ENCODE peak calls at places on chromosome 5, in seven cellular contexts. V, O, N, H, J, E and Z are unnamed samples.

GRCh38 chr5:97365918-97366317 is 182.9 kb upstream of the RIOK2 start:
- DNase-seq in V (no peak), O (no peak), N (no peak), H (no peak), J (no peak), E (no peak), Z (no peak)

GRCh38 chr5:579746-580366 is 32.3 kb upstream of the CEP72 start:
- DNase-seq in V (no peak), O (no peak), N (no peak), H (peak; percentile 49), J (no peak), E (no peak), Z (no peak)

GRCh38 chr5:51465165-51465564 is 81.9 kb downstream of the ISL1 start:
- DNase-seq in V (no peak), O (no peak), N (no peak), H (no peak), J (no peak), E (no peak), Z (peak; percentile 9)

GRCh38 chr5:9209846-9210547 is 335.9 kb downstream of the SEMA5A start:
- DNase-seq in V (no peak), O (no peak), N (no peak), H (no peak), J (no peak), E (no peak), Z (no peak)

GRCh38 chr5:126973193-126973592 is 57.2 kb downstream of the MARCHF3 start:
- DNase-seq in V (no peak), O (no peak), N (no peak), H (no peak), J (no peak), E (no peak), Z (no peak)

GRCh38 chr5:58241383-58241782 is 218.5 kb downstream of the PLK2 start:
- DNase-seq in V (no peak), O (no peak), N (no peak), H (no peak), J (peak; percentile 67), E (no peak), Z (no peak)

GRCh38 chr5:84724683-84725082 is 340.0 kb upstream of the EDIL3 start:
- DNase-seq in V (no peak), O (no peak), N (no peak), H (no peak), J (peak; percentile 28), E (no peak), Z (no peak)

GRCh38 chr5:150457112-150457511 is 7.6 kb upstream of the RPS14 start:
- DNase-seq in V (no peak), O (no peak), N (peak; percentile 74), H (no peak), J (no peak), E (no peak), Z (no peak)

GRCh38 chr5:58972301-58972700 is 389.4 kb downstream of the RAB3C start:
- DNase-seq in V (no peak), O (no peak), N (no peak), H (no peak), J (no peak), E (no peak), Z (no peak)

GRCh38 chr5:125198270-125198974 is 452.0 kb upstream of the ZNF608 start:
- DNase-seq in V (peak; percentile 32), O (peak; percentile 96), N (no peak), H (no peak), J (peak; percentile 19), E (no peak), Z (peak; percentile 57)

GRCh38 chr5:159456722-159457462 is 126.6 kb upstream of the IL12B start:
- DNase-seq in V (no peak), O (no peak), N (no peak), H (no peak), J (peak; percentile 89), E (no peak), Z (no peak)

GRCh38 chr5:136374003-136374402 is 8.7 kb upstream of the TRPC7 start:
- DNase-seq in V (no peak), O (no peak), N (no peak), H (no peak), J (peak; percentile 71), E (no peak), Z (no peak)

GRCh38 chr5:109779036-109779735 is 89.5 kb downstream of the MAN2A1 start:
- DNase-seq in V (no peak), O (no peak), N (no peak), H (no peak), J (no peak), E (no peak), Z (no peak)

GRCh38 chr5:78016831-78017529 is 240.8 kb upstream of the TBCA start:
- DNase-seq in V (no peak), O (no peak), N (no peak), H (no peak), J (no peak), E (no peak), Z (no peak)

GRCh38 chr5:125835293-125836172 is 587.7 kb upstream of the GRAMD2B start:
- DNase-seq in V (peak; percentile 3), O (no peak), N (no peak), H (no peak), J (no peak), E (no peak), Z (peak; percentile 49)

GRCh38 chr5:151805414-151806225 is 33.9 kb downstream of the G3BP1 start:
- DNase-seq in V (no peak), O (no peak), N (no peak), H (no peak), J (no peak), E (no peak), Z (no peak)

GRCh38 chr5:98095072-98095471 is 678.4 kb upstream of the RGMB start:
- DNase-seq in V (no peak), O (no peak), N (no peak), H (no peak), J (no peak), E (no peak), Z (no peak)

GRCh38 chr5:137086289-137086838 is 412.8 kb downstream of the SPOCK1 start:
- DNase-seq in V (no peak), O (no peak), N (no peak), H (no peak), J (no peak), E (no peak), Z (no peak)

GRCh38 chr5:133830281-133830680 is 138.1 kb downstream of the C5orf15 start:
- DNase-seq in V (no peak), O (no peak), N (no peak), H (no peak), J (no peak), E (no peak), Z (no peak)

GRCh38 chr5:172690258-172691075 is 49.4 kb downstream of the NEURL1B start:
- DNase-seq in V (no peak), O (no peak), N (no peak), H (no peak), J (no peak), E (no peak), Z (no peak)

GRCh38 chr5:167754501-167754941 is 536.9 kb upstream of the WWC1 start:
- DNase-seq in V (no peak), O (no peak), N (no peak), H (no peak), J (peak; percentile 87), E (no peak), Z (no peak)

GRCh38 chr5:168477060-168477459 is 9.2 kb upstream of the RARS1 start:
- DNase-seq in V (no peak), O (no peak), N (no peak), H (no peak), J (peak; percentile 76), E (no peak), Z (no peak)

GRCh38 chr5:96146675-96147074 is 185.0 kb upstream of the ELL2 start:
- DNase-seq in V (no peak), O (peak; percentile 15), N (peak; percentile 61), H (no peak), J (peak; percentile 19), E (no peak), Z (no peak)

GRCh38 chr5:172453986-172454354 is 355 bp downstream of the SH3PXD2B start:
- DNase-seq in V (no peak), O (no peak), N (no peak), H (no peak), J (no peak), E (no peak), Z (peak; percentile 65)

GRCh38 chr5:142619815-142620214 is 66.1 kb downstream of the FGF1 start:
- DNase-seq in V (no peak), O (no peak), N (no peak), H (no peak), J (no peak), E (no peak), Z (no peak)

GRCh38 chr5:126198509-126198908 is 224.7 kb upstream of the GRAMD2B start:
- DNase-seq in V (no peak), O (no peak), N (no peak), H (no peak), J (no peak), E (no peak), Z (no peak)

GRCh38 chr5:167511-167910 is 23.8 kb upstream of the LRRC14B start:
- DNase-seq in V (no peak), O (no peak), N (no peak), H (peak; percentile 83), J (no peak), E (no peak), Z (no peak)

GRCh38 chr5:158832736-158833135 is 267.0 kb downstream of the EBF1 start:
- DNase-seq in V (no peak), O (no peak), N (no peak), H (no peak), J (no peak), E (no peak), Z (no peak)

GRCh38 chr5:32024751-32025150 is 149.4 kb downstream of the GOLPH3 start:
- DNase-seq in V (no peak), O (no peak), N (no peak), H (no peak), J (no peak), E (no peak), Z (no peak)

GRCh38 chr5:142466195-142466951 is 141.6 kb upstream of the SPRY4 start:
- DNase-seq in V (no peak), O (peak; percentile 95), N (no peak), H (no peak), J (no peak), E (no peak), Z (no peak)